ENCODE peak calls at places on chromosomes 2 and 18, in six cellular contexts. K, U, G, D, T and E are unnamed samples.
A peak's percentile ranks its signal among the peaks of the same experiment; 100 is the strongest.

GRCh38 chr2:69489793-69490192 is 52.6 kb upstream of the NFU1 start:
- DNase-seq in K (no peak), U (no peak), G (no peak), D (no peak), T (peak; percentile 19), E (no peak)

GRCh38 chr18:45775241-45775676 is 50.2 kb upstream of the SIGLEC15 start:
- DNase-seq in K (peak; percentile 70), U (no peak), G (peak; percentile 78), D (peak; percentile 33), T (peak; percentile 30), E (no peak)

GRCh38 chr18:79560042-79560860 is 119.4 kb upstream of the CTDP1 start:
- DNase-seq in K (no peak), U (no peak), G (no peak), D (no peak), T (no peak), E (no peak)

GRCh38 chr2:37776487-37776886 is 105.0 kb upstream of the CDC42EP3 start:
- DNase-seq in K (no peak), U (no peak), G (no peak), D (no peak), T (peak; percentile 86), E (no peak)

GRCh38 chr2:33529771-33530481 is 53.5 kb downstream of the RASGRP3 start:
- DNase-seq in K (no peak), U (no peak), G (no peak), D (no peak), T (peak; percentile 94), E (no peak)

GRCh38 chr2:199798004-199798403 is 53.0 kb downstream of the FTCDNL1 start:
- DNase-seq in K (no peak), U (no peak), G (no peak), D (no peak), T (no peak), E (no peak)

GRCh38 chr2:71566271-71566858 is 113.0 kb downstream of the DYSF start:
- DNase-seq in K (no peak), U (no peak), G (no peak), D (no peak), T (peak; percentile 64), E (no peak)

GRCh38 chr2:207403141-207403540 is 126.6 kb upstream of the CREB1 start:
- DNase-seq in K (no peak), U (no peak), G (no peak), D (no peak), T (no peak), E (no peak)

GRCh38 chr2:238582159-238582558 is 155.4 kb downstream of the ASB1 start:
- DNase-seq in K (no peak), U (no peak), G (no peak), D (no peak), T (peak; percentile 78), E (no peak)

GRCh38 chr2:64454316-64455030 is 511 bp downstream of the LGALSL start:
- DNase-seq in K (peak; percentile 46), U (peak; percentile 69), G (peak; percentile 59), D (peak; percentile 84), T (peak; percentile 78), E (peak; percentile 25)

GRCh38 chr18:36314754-36315153 is 17.2 kb downstream of the FHOD3 start:
- DNase-seq in K (no peak), U (no peak), G (no peak), D (no peak), T (peak; percentile 82), E (no peak)

GRCh38 chr2:204226305-204226861 is 289.8 kb downstream of the ICOS start:
- DNase-seq in K (no peak), U (no peak), G (no peak), D (no peak), T (no peak), E (no peak)

GRCh38 chr2:5691659-5692529 is at the start of gene SOX11:
- DNase-seq in K (no peak), U (peak; percentile 99), G (no peak), D (peak; percentile 89), T (peak; percentile 99), E (peak; percentile 97)

GRCh38 chr18:74896390-74896991 is 298.8 kb downstream of the ZNF407 start:
- DNase-seq in K (no peak), U (peak; percentile 35), G (peak; percentile 14), D (peak; percentile 98), T (no peak), E (peak; percentile 78)

GRCh38 chr2:215850380-215850779 is 163.0 kb downstream of the MREG start:
- DNase-seq in K (no peak), U (no peak), G (no peak), D (no peak), T (no peak), E (no peak)

GRCh38 chr2:239472220-239472775 is 71.5 kb upstream of the HDAC4 start:
- DNase-seq in K (no peak), U (no peak), G (no peak), D (no peak), T (no peak), E (no peak)

GRCh38 chr2:141889788-141890187 is 241.0 kb downstream of the LRP1B start:
- DNase-seq in K (no peak), U (no peak), G (no peak), D (no peak), T (no peak), E (no peak)

GRCh38 chr2:64036343-64036742 is 17.1 kb upstream of the VPS54 start:
- DNase-seq in K (no peak), U (peak; percentile 39), G (no peak), D (peak; percentile 59), T (peak; percentile 42), E (no peak)

GRCh38 chr2:107187870-107188269 is 301.9 kb upstream of the ST6GAL2 start:
- DNase-seq in K (no peak), U (no peak), G (no peak), D (no peak), T (no peak), E (no peak)

GRCh38 chr2:160516547-160517365 is 23.1 kb upstream of the RBMS1 start:
- DNase-seq in K (no peak), U (no peak), G (no peak), D (no peak), T (peak; percentile 53), E (no peak)

GRCh38 chr2:174023591-174024523 is 58.7 kb upstream of the SP3 start:
- DNase-seq in K (no peak), U (no peak), G (peak; percentile 40), D (no peak), T (peak; percentile 74), E (no peak)

GRCh38 chr2:233758168-233758567 is 1.9 kb upstream of the UGT1A1 start:
- DNase-seq in K (no peak), U (no peak), G (no peak), D (no peak), T (no peak), E (no peak)

GRCh38 chr2:158926478-158926948 is 41.9 kb upstream of the TANC1 start:
- DNase-seq in K (no peak), U (no peak), G (no peak), D (no peak), T (peak; percentile 55), E (no peak)

GRCh38 chr2:10647451-10647850 is 42.3 kb downstream of the NOL10 start:
- DNase-seq in K (no peak), U (no peak), G (no peak), D (no peak), T (no peak), E (no peak)

GRCh38 chr2:27324720-27325119 is 1.8 kb upstream of the MPV17 start:
- DNase-seq in K (no peak), U (no peak), G (no peak), D (no peak), T (no peak), E (no peak)

GRCh38 chr2:46564811-46565241 is 85.5 kb downstream of the TMEM247 start:
- DNase-seq in K (no peak), U (no peak), G (no peak), D (no peak), T (no peak), E (no peak)

GRCh38 chr2:226360658-226361057 is 439.0 kb downstream of the IRS1 start:
- DNase-seq in K (no peak), U (no peak), G (no peak), D (no peak), T (no peak), E (no peak)